ENCODE peak calls at places on chromosomes 13 and 19, in seven cellular contexts. A is H9, G is thoracic aorta, J is kidney, E is cardiac muscle cell, T is pancreas, Y is heart right ventricle. W is an unnamed sample.
A peak's percentile ranks its signal among the peaks of the same experiment; 100 is the strongest.

GRCh38 chr19:34806976-34807860 is 34.2 kb upstream of the ZNF599 start:
- DNase-seq in A (no peak), J (no peak), G (no peak), Y (no peak), T (no peak), E (no peak), W (no peak)

GRCh38 chr19:45558399-45558878 is 26.2 kb downstream of the OPA3 start:
- DNase-seq in G (no peak), A (peak; percentile 82), E (peak; percentile 60), T (peak; percentile 34), J (no peak), Y (peak; percentile 29), W (no peak)

GRCh38 chr19:48321622-48322591 is 3.4 kb upstream of the EMP3 start:
- DNase-seq in G (peak; percentile 92), A (peak; percentile 96), Y (peak; percentile 98), E (peak; percentile 100), T (peak; percentile 98), J (peak; percentile 100), W (peak; percentile 99)

GRCh38 chr13:101474419-101474957 is 22.0 kb downstream of the ITGBL1 start:
- DNase-seq in E (peak; percentile 93), J (no peak), A (peak; percentile 60), T (no peak), Y (no peak), G (no peak), W (no peak)

GRCh38 chr13:112132619-112133018 is 65.7 kb downstream of the SOX1 start:
- DNase-seq in Y (no peak), J (no peak), T (no peak), A (no peak), G (no peak), E (no peak), W (no peak)

GRCh38 chr13:87736849-87737400 is 65.8 kb downstream of the SLITRK5 start:
- DNase-seq in A (no peak), Y (no peak), G (no peak), E (no peak), T (no peak), J (no peak), W (no peak)

GRCh38 chr13:75959861-75960481 is 323.8 kb downstream of the LMO7 start:
- DNase-seq in T (no peak), Y (no peak), E (no peak), A (no peak), J (no peak), G (no peak), W (no peak)

GRCh38 chr13:31074750-31075149 is 87.0 kb downstream of the HSPH1 start:
- DNase-seq in T (no peak), Y (no peak), G (no peak), A (no peak), E (no peak), J (no peak), W (no peak)

GRCh38 chr13:59666504-59666903 is 497.2 kb downstream of the DIAPH3 start:
- DNase-seq in E (peak; percentile 58), J (no peak), A (no peak), Y (no peak), T (no peak), G (no peak), W (no peak)

GRCh38 chr19:36577271-36577996 is 4.3 kb upstream of the ZNF529 start:
- DNase-seq in A (no peak), T (no peak), E (no peak), J (no peak), G (no peak), Y (no peak), W (no peak)

GRCh38 chr19:10432736-10433130 is 12.4 kb downstream of the PDE4A start:
- DNase-seq in G (no peak), A (no peak), Y (no peak), E (no peak), J (no peak), T (peak; percentile 50), W (no peak)

GRCh38 chr13:80840313-80840976 is 499.5 kb upstream of the SPRY2 start:
- DNase-seq in G (no peak), A (no peak), E (peak; percentile 97), Y (no peak), J (no peak), T (no peak), W (no peak)

GRCh38 chr19:48244289-48244688 is 11.4 kb downstream of the CARD8 start:
- DNase-seq in A (no peak), Y (no peak), G (no peak), E (peak; percentile 41), T (no peak), J (no peak), W (no peak)

GRCh38 chr19:18939922-18940775 is 868 bp downstream of the HOMER3 start:
- DNase-seq in A (peak; percentile 77), G (no peak), J (peak; percentile 90), E (peak; percentile 55), T (peak; percentile 45), Y (peak; percentile 62), W (no peak)

GRCh38 chr19:51489113-51489512 is 10.8 kb downstream of the CEACAM18 start:
- DNase-seq in A (no peak), J (no peak), E (no peak), G (no peak), T (no peak), Y (no peak), W (no peak)

GRCh38 chr19:7554990-7555864 is 19.7 kb downstream of the PNPLA6 start:
- DNase-seq in J (no peak), G (no peak), Y (no peak), E (no peak), A (peak; percentile 90), T (no peak), W (no peak)

GRCh38 chr19:34336781-34337271 is 28.2 kb upstream of the GPI start:
- DNase-seq in A (no peak), J (no peak), T (no peak), Y (peak; percentile 44), E (peak; percentile 58), G (no peak), W (no peak)

GRCh38 chr13:63124863-63125262 is 1709.2 kb upstream of the PCDH20 start:
- DNase-seq in G (no peak), A (no peak), Y (no peak), E (peak; percentile 49), T (no peak), J (no peak), W (no peak)

GRCh38 chr13:19601749-19602725 is 31.4 kb upstream of the MPHOSPH8 start:
- DNase-seq in G (no peak), A (peak; percentile 64), T (peak; percentile 17), E (peak; percentile 65), J (peak; percentile 74), Y (no peak), W (no peak)

GRCh38 chr13:67228909-67229308 is 1.2 kb downstream of the PCDH9 start:
- DNase-seq in E (peak; percentile 29), Y (no peak), A (no peak), J (no peak), G (no peak), T (no peak), W (no peak)

GRCh38 chr13:20713751-20714150 is 10.3 kb downstream of the IL17D start:
- DNase-seq in E (peak; percentile 52), Y (no peak), J (no peak), T (no peak), G (no peak), A (no peak), W (no peak)

GRCh38 chr19:3224346-3225325 is at the start of gene CELF5:
- DNase-seq in Y (no peak), A (peak; percentile 57), T (no peak), G (no peak), J (no peak), E (peak; percentile 43), W (no peak)

GRCh38 chr13:22227895-22228294 is 557.0 kb downstream of the FGF9 start:
- DNase-seq in Y (no peak), G (no peak), T (no peak), E (no peak), A (no peak), J (no peak), W (no peak)

GRCh38 chr19:55216461-55217198 is 7.3 kb upstream of the PTPRH start:
- DNase-seq in Y (peak; percentile 85), T (peak; percentile 77), E (peak; percentile 99), J (peak; percentile 87), A (peak; percentile 96), G (peak; percentile 34), W (peak; percentile 23)

GRCh38 chr19:34715357-34715756 is 18.7 kb upstream of the ZNF181 start:
- DNase-seq in G (no peak), T (no peak), J (no peak), E (no peak), A (no peak), Y (no peak), W (no peak)

GRCh38 chr13:76720827-76721226 is 165.4 kb downstream of the KCTD12 start:
- DNase-seq in J (no peak), T (no peak), E (no peak), A (no peak), G (no peak), Y (no peak), W (no peak)

GRCh38 chr13:110300090-110300815 is 6.7 kb downstream of the COL4A1 start:
- DNase-seq in A (no peak), G (no peak), E (no peak), T (no peak), Y (no peak), J (no peak), W (no peak)
- H3K4me1 ChIP-seq in A (no peaks in the 10 kb centered on the region), G (peaks cover 89% of the 10 kb centered on the region), E (peaks cover 2% of the 10 kb centered on the region), T (no peaks in the 10 kb centered on the region), Y (peaks cover 84% of the 10 kb centered on the region), J (peaks cover 55% of the 10 kb centered on the region), W (peaks cover 8% of the 10 kb centered on the region)

GRCh38 chr13:46339035-46339666 is 47.9 kb downstream of the RUBCNL start:
- DNase-seq in J (no peak), T (peak; percentile 48), A (no peak), E (peak; percentile 70), G (no peak), Y (peak; percentile 13), W (no peak)
- H3K4me1 ChIP-seq in J (no peaks in the 10 kb centered on the region), T (no peaks in the 10 kb centered on the region), A (no peaks in the 10 kb centered on the region), E (peaks cover 3% of the 10 kb centered on the region), G (no peaks in the 10 kb centered on the region), Y (no peaks in the 10 kb centered on the region), W (no peaks in the 10 kb centered on the region)

GRCh38 chr19:16978156-16978555 is 48.5 kb downstream of the CPAMD8 start:
- DNase-seq in E (no peak), G (no peak), A (no peak), Y (no peak), J (no peak), T (no peak), W (no peak)

GRCh38 chr19:16978839-16979802 is 47.5 kb downstream of the CPAMD8 start:
- DNase-seq in A (no peak), E (no peak), G (no peak), J (no peak), Y (no peak), T (no peak), W (no peak)

GRCh38 chr19:16976471-16976870 is 50.1 kb downstream of the CPAMD8 start:
- DNase-seq in J (no peak), Y (no peak), A (no peak), E (no peak), G (no peak), T (no peak), W (no peak)

DNA sequence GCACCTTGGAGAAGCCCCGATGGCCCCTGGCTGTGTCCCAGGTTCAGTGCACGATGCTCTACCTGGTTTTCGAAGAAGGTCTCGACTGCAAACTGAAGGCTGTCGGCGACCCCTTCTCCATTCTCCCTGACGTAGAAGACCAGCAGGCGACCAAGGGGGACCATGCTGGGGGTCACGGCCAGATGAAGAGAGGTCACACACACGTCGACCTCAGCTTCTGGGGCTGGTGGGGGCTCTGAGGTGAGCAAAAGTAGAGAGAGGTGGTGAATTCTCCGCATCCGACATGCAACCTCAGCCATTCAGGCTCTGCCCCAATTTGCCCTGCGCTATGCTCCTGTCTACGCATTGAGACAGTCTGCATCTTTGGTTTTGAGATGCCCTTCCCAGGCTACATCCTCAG is 49.3 kb downstream of the CPAMD8 start:
- DNase-seq in G (no peak), E (no peak), A (no peak), J (no peak), T (no peak), Y (no peak), W (no peak)
- H3K4me1 ChIP-seq in G (no peaks in the 10 kb centered on the region), E (no peaks in the 10 kb centered on the region), A (no peaks in the 10 kb centered on the region), J (no peaks in the 10 kb centered on the region), T (no peaks in the 10 kb centered on the region), Y (no peaks in the 10 kb centered on the region), W (no peaks in the 10 kb centered on the region)

GRCh38 chr19:4984106-4984380 is 15.1 kb downstream of the KDM4B start:
- DNase-seq in G (no peak), E (no peak), T (no peak), J (no peak), A (no peak), Y (no peak), W (no peak)
- H3K4me1 ChIP-seq in G (peaks cover 27% of the 10 kb centered on the region), E (peaks cover 49% of the 10 kb centered on the region), T (no peaks in the 10 kb centered on the region), J (peaks cover 15% of the 10 kb centered on the region), A (peaks cover 2% of the 10 kb centered on the region), Y (peaks cover 67% of the 10 kb centered on the region), W (peaks cover 4% of the 10 kb centered on the region)

W was measured in breast epithelium.